ENCODE peak calls at places on chromosomes 12 and 14, in four cellular contexts. E, Y, G and C are unnamed samples.

GRCh38 chr12:57435288-57435687 is 704 bp downstream of the INHBC start:
- DNase-seq in E (no peak), Y (no peak), G (no peak), C (no peak)

GRCh38 chr12:42730286-42730685 is 140.7 kb upstream of the PRICKLE1 start:
- DNase-seq in E (no peak), Y (no peak), G (no peak), C (no peak)

GRCh38 chr14:53620325-53620716 is 336.3 kb downstream of the BMP4 start:
- DNase-seq in E (no peak), Y (no peak), G (no peak), C (no peak)

GRCh38 chr14:96839251-96839650 is 42.1 kb downstream of the VRK1 start:
- DNase-seq in E (no peak), Y (no peak), G (no peak), C (no peak)

GRCh38 chr12:366820-367219 is 22.3 kb downstream of the KDM5A start:
- DNase-seq in E (no peak), Y (no peak), G (no peak), C (no peak)

GRCh38 chr14:104136472-104137296 is 1.7 kb upstream of the KIF26A start:
- DNase-seq in E (no peak), Y (peak), G (no peak), C (no peak)

GRCh38 chr14:97946291-97946690 is 1149.1 kb downstream of the VRK1 start:
- DNase-seq in E (no peak), Y (no peak), G (no peak), C (no peak)

GRCh38 chr12:125549171-125549570 is 483.9 kb downstream of the AACS start:
- DNase-seq in E (no peak), Y (no peak), G (no peak), C (no peak)

GRCh38 chr14:74464785-74465184 is 28.3 kb downstream of the NPC2 start:
- DNase-seq in E (no peak), Y (no peak), G (no peak), C (no peak)

GRCh38 chr14:21026251-21026987 is 1.6 kb upstream of the NDRG2 start:
- DNase-seq in E (no peak), Y (no peak), G (no peak), C (no peak)

GRCh38 chr14:21023174-21023573 is 1.7 kb downstream of the NDRG2 start:
- DNase-seq in E (no peak), Y (no peak), G (no peak), C (no peak)

GRCh38 chr14:21025374-21026151 is 702 bp upstream of the NDRG2 start:
- DNase-seq in E (peak), Y (peak), G (no peak), C (no peak)

GRCh38 chr14:21023817-21024667 is 819 bp downstream of the NDRG2 start:
- DNase-seq in E (no peak), Y (no peak), G (no peak), C (peak)

DNA sequence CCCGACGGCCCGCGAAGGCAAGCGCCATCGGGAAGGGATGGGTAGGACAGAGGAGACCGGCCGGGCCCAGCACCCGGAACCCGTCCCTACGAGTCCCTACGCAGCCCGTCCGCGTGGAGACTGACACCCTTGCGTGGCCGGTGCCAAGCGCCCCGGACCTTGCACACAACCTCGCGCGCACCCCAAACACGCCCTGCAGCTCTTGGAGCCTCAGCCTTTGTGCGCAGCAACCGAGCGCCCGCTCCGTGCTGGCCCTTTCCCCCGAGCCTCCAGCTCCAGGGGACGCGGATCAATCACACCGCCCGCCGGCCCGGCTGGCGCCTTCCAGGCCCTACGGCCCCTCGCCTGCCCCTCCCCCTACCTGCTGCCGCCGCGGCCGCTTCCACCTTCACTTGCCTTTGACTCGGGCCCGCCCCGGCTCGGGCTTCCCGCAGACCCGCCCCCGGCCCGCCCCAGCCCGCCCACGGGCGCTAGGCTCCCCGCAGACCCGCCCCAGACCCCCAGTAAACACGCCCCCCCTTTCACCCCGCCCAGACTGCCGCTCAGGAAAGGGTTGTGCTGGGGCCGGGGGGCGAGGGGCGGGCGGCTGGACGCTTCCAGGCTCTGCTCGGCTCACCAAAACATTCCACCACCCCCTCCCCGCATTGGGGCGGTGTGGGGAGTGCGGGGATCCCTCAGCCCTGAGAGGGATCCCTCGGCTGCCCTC is at the start of gene NDRG2:
- DNase-seq in E (peak), Y (peak), G (no peak), C (peak)
- TF ChIP-seq ELF1 in E (no peak), Y (no peak), G (no peak), C (peak)

GRCh38 chr14:91926131-91926890 is 21.2 kb downstream of the FBLN5 start:
- DNase-seq in E (no peak), Y (no peak), G (no peak), C (no peak)

GRCh38 chr14:91927216-91927615 is 20.3 kb downstream of the FBLN5 start:
- DNase-seq in E (no peak), Y (no peak), G (no peak), C (no peak)

GRCh38 chr14:91927800-91928199 is 19.7 kb downstream of the FBLN5 start:
- DNase-seq in E (no peak), Y (no peak), G (no peak), C (no peak)

GRCh38 chr14:91925727-91926121 is 21.8 kb downstream of the FBLN5 start:
- DNase-seq in E (no peak), Y (no peak), G (no peak), C (no peak)

DNA sequence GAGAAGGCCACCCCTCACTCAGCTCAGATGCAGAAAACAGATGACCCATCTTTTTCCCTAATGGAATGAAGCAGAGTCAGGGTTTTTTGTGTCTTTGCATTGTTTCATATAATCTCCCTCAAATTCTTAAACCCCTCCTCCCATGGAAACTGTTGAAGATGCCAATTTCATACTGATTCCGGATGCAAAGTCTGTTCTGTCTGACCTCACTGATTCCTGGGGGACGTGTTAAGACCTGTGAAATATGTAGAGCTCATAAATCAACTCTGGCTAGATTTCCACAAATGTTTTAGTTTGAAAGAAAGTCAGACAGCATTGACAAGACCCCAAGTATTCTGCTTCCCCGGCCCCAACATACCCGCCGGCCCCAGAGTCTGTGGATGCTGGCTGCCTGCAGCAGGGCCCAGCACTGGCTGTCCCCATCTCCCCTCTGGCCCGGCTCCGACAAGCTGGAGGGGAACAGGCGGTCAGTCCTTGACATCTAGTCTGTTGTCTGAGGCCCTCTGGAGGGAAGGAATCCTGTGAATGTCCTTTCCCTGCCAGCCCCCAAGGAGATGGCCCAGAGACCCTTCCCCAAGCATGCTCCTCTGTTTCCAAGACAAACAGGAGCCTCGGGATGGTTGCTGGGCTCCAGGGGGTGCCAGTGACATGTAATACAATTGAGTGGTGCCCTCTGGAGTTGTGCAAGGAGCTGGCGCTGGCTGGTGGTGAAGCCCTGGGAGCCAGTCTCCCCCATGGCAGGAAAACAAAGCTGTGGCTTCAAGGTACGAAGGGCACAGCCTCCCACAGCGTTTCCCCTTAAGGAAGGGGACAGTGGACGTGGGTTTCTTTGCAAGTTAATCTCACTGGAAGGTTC is 22.4 kb downstream of the FBLN5 start:
- DNase-seq in E (no peak), Y (no peak), G (no peak), C (no peak)
- TF ChIP-seq ELF1 in E (no peak), Y (no peak), G (no peak), C (no peak)

DNA sequence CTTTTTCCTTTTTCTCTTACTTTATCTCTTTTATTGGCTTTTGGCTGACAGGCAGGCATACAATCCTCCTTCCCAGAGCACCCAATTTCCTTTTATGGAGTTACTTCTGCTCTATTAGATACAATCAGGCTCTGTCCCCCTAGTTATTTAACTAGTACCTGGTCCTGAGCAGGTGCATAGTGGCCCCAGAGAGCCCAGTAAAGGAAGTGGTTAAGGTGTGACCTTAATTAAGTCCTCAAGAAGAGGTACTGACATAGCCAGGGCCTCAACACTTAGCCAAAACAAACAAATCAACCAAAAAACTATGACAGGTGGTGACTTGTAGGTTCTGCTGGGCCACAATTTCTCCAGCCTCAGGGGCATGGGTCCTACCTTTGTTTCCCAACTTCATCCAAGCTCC is 82.9 kb downstream of the CCDC60 start:
- DNase-seq in E (no peak), Y (no peak), G (no peak), C (no peak)
- TF ChIP-seq ELF1 in E (no peak), Y (no peak), G (no peak), C (no peak)

DNA sequence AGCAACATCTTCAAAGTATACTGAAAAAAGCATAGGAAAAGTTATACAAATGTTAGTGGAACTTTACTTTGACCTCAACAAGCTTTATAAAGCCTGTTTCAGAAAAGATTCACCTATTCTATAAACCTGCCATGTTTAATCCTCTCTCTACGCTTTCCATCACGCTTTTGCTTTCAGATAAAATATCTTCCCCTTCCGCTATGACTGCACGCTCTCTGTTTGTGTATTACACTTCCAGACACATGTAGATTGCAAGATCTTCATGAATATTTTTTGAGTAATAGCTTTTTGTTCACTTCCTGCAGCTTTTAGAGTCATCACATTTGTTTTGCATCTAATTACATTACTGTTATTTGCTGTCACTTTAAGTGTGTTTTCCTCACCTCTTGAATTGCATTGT is 271.4 kb downstream of the RASSF9 start:
- DNase-seq in E (no peak), Y (no peak), G (no peak), C (no peak)
- TF ChIP-seq ELF1 in E (no peak), Y (no peak), G (no peak), C (no peak)

GRCh38 chr12:97308576-97309198 is 153.9 kb upstream of the RMST start:
- DNase-seq in E (peak), Y (no peak), G (peak), C (peak)
- TF ChIP-seq ELF1 in E (no peak), Y (no peak), G (no peak), C (no peak)

GRCh38 chr14:68473050-68473449 is 319.8 kb downstream of the ZFP36L1 start:
- DNase-seq in E (no peak), Y (no peak), G (no peak), C (no peak)
- TF ChIP-seq ELF1 in E (no peak), Y (no peak), G (no peak), C (no peak)

GRCh38 chr12:4881665-4882064 is 28.0 kb upstream of the KCNA1 start:
- DNase-seq in E (no peak), Y (no peak), G (no peak), C (no peak)
- TF ChIP-seq ELF1 in E (no peak), Y (no peak), G (no peak), C (no peak)